ENCODE peak calls at places on chromosomes 5 and 9, in four cellular contexts. U is H54, V is uterus, Z is esophagus muscularis mucosa. A is an unnamed sample.

GRCh38 chr9:13378171-13378570 is 98.7 kb upstream of the MPDZ start:
- DNase-seq in U (no peak), V (no peak), Z (no peak), A (no peak)

GRCh38 chr5:81247441-81247972 is 14.4 kb downstream of the CKMT2 start:
- DNase-seq in U (peak; percentile 25), V (no peak), Z (peak; percentile 55), A (no peak)

GRCh38 chr5:127757576-127757975 is 54.4 kb downstream of the CCDC192 start:
- DNase-seq in U (peak; percentile 10), V (no peak), Z (no peak), A (no peak)

GRCh38 chr5:39599721-39600431 is 175.1 kb upstream of the DAB2 start:
- DNase-seq in U (peak; percentile 18), V (no peak), Z (no peak), A (no peak)

GRCh38 chr5:36692791-36693763 is 86.7 kb downstream of the SLC1A3 start:
- DNase-seq in U (no peak), V (peak; percentile 51), Z (no peak), A (peak; percentile 76)

GRCh38 chr5:132782101-132782500 is 5.1 kb upstream of the SEPTIN8 start:
- DNase-seq in U (peak; percentile 60), V (no peak), Z (no peak), A (no peak)

GRCh38 chr9:109507421-109507838 is 9.3 kb upstream of the PTPN3 start:
- DNase-seq in U (peak; percentile 68), V (no peak), Z (no peak), A (no peak)

GRCh38 chr5:152051499-152052454 is 127.1 kb upstream of the GLRA1 start:
- DNase-seq in U (no peak), V (no peak), Z (no peak), A (no peak)

GRCh38 chr5:96243203-96243602 is 189.8 kb downstream of the PCSK1 start:
- DNase-seq in U (no peak), V (no peak), Z (no peak), A (no peak)

GRCh38 chr5:36152324-36153298 is 700 bp downstream of the SKP2 start:
- DNase-seq in U (no peak), V (no peak), Z (no peak), A (no peak)

GRCh38 chr5:93677344-93678021 is 63.9 kb downstream of the POU5F2 start:
- DNase-seq in U (peak; percentile 9), V (peak; percentile 25), Z (no peak), A (no peak)

GRCh38 chr9:29322240-29322639 is 1749.0 kb upstream of the C9orf72 start:
- DNase-seq in U (no peak), V (no peak), Z (no peak), A (no peak)

GRCh38 chr5:173774212-173774850 is 113.8 kb upstream of the CPEB4 start:
- DNase-seq in U (no peak), V (no peak), Z (no peak), A (no peak)

GRCh38 chr5:27472000-27472763 is 433.8 kb upstream of the CDH9 start:
- DNase-seq in U (no peak), V (no peak), Z (no peak), A (no peak)

GRCh38 chr5:176742246-176743105 is 67.9 kb upstream of the UNC5A start:
- DNase-seq in U (no peak), V (no peak), Z (peak; percentile 83), A (no peak)

GRCh38 chr5:167030500-167031120 is 1260.8 kb upstream of the WWC1 start:
- DNase-seq in U (no peak), V (no peak), Z (no peak), A (no peak)

GRCh38 chr5:15833365-15833764 is 333.4 kb downstream of the FBXL7 start:
- DNase-seq in U (no peak), V (no peak), Z (no peak), A (no peak)

GRCh38 chr5:135559342-135559741 is 19.4 kb downstream of the CXCL14 start:
- DNase-seq in U (peak; percentile 57), V (no peak), Z (no peak), A (no peak)

GRCh38 chr5:8683528-8683927 is 814.6 kb downstream of the MTRR start:
- DNase-seq in U (no peak), V (no peak), Z (no peak), A (no peak)

GRCh38 chr5:32720295-32720694 is 9.2 kb downstream of the NPR3 start:
- DNase-seq in U (no peak), V (no peak), Z (no peak), A (no peak)

GRCh38 chr5:87138091-87138819 is 129.4 kb upstream of the RASA1 start:
- DNase-seq in U (no peak), V (no peak), Z (no peak), A (no peak)

GRCh38 chr5:151157426-151158286 is at the start of gene ANXA6:
- DNase-seq in U (peak; percentile 92), V (peak; percentile 85), Z (peak; percentile 96), A (peak; percentile 97)

GRCh38 chr5:143605403-143606005 is 202.0 kb upstream of the NR3C1 start:
- DNase-seq in U (no peak), V (no peak), Z (peak; percentile 84), A (no peak)

GRCh38 chr9:20788526-20789421 is 104.7 kb downstream of the FOCAD start:
- DNase-seq in U (no peak), V (no peak), Z (no peak), A (no peak)

GRCh38 chr9:14344846-14345585 is 31.1 kb upstream of the NFIB start:
- DNase-seq in U (no peak), V (no peak), Z (no peak), A (no peak)

GRCh38 chr9:112819635-112820496 is 69.3 kb downstream of the SNX30 start:
- DNase-seq in U (peak; percentile 38), V (peak; percentile 60), Z (peak; percentile 75), A (no peak)

GRCh38 chr9:32525506-32525905 is 490 bp downstream of the RIGI start:
- DNase-seq in U (no peak), V (no peak), Z (no peak), A (no peak)

GRCh38 chr5:57432876-57433275 is 49.7 kb downstream of the ACTBL2 start:
- DNase-seq in U (no peak), V (no peak), Z (peak; percentile 7), A (no peak)

GRCh38 chr5:132206782-132207181 is 20.9 kb downstream of the P4HA2 start:
- DNase-seq in U (no peak), V (no peak), Z (no peak), A (no peak)

GRCh38 chr5:62550103-62550502 is 28.5 kb upstream of the LRRC70 start:
- DNase-seq in U (no peak), V (no peak), Z (no peak), A (no peak)

GRCh38 chr9:108356806-108357205 is 499.0 kb downstream of the ACTL7B start:
- DNase-seq in U (no peak), V (no peak), Z (no peak), A (no peak)

GRCh38 chr5:138654281-138654867 is 79.2 kb upstream of the HSPA9 start:
- DNase-seq in U (peak; percentile 44), V (no peak), Z (no peak), A (no peak)

GRCh38 chr9:105694320-105694847 is at the start of gene TMEM38B:
- DNase-seq in U (peak; percentile 97), V (peak; percentile 81), Z (no peak), A (peak; percentile 66)

GRCh38 chr5:149759986-149760699 is 30.0 kb downstream of the PPARGC1B start:
- DNase-seq in U (no peak), V (no peak), Z (no peak), A (no peak)

GRCh38 chr5:116992681-116993080 is 418.1 kb upstream of the SEMA6A start:
- DNase-seq in U (no peak), V (no peak), Z (no peak), A (no peak)

GRCh38 chr5:157858527-157859226 is at the start of gene CLINT1:
- DNase-seq in U (peak; percentile 92), V (peak; percentile 91), Z (peak; percentile 98), A (peak; percentile 98)
- TF ChIP-seq POLR2A in U (peak; percentile 88), V (peak; percentile 44), Z (peak; percentile 60), A (no peak)

DNA sequence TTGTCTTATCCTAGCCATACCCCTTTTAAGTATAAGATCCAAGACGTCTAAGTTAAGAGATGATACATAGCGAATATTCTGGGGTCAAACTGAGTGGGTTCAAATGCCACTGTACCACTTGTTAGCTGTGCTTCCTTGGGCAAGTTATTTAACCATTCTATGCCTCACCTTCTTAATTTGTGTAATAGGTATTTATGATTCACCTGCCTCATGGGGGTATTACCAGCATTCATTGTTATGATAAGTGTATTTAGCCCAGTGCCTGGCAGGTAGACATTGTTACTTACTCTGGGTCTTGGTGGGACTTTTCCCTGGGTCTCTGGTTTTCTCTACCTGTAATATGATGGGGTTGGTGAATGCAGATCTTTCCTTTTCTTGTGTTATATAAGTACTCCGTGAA is 3.8 kb downstream of the LARP1 start:
- DNase-seq in U (no peak), V (no peak), Z (no peak), A (no peak)
- TF ChIP-seq POLR2A in U (no peak), V (no peak), Z (no peak), A (no peak)

GRCh38 chr5:119250946-119251901 is 104.6 kb upstream of the TNFAIP8 start:
- DNase-seq in U (no peak), V (no peak), Z (no peak), A (no peak)
- TF ChIP-seq POLR2A in U (no peak), V (no peak), Z (no peak), A (no peak)

GRCh38 chr9:137241490-137242328 is 622 bp downstream of the TUBB4B start:
- DNase-seq in U (no peak), V (peak; percentile 70), Z (no peak), A (peak; percentile 95)

GRCh38 chr9:137240321-137240840 is 706 bp upstream of the TUBB4B start:
- DNase-seq in U (peak; percentile 92), V (peak; percentile 83), Z (peak; percentile 93), A (peak; percentile 96)

GRCh38 chr9:137242329-137243204 is 1.5 kb downstream of the TUBB4B start:
- DNase-seq in U (no peak), V (no peak), Z (no peak), A (no peak)

GRCh38 chr9:137243626-137244485 is 2.8 kb downstream of the TUBB4B start:
- DNase-seq in U (peak; percentile 82), V (no peak), Z (no peak), A (no peak)

GRCh38 chr9:137240841-137241489 is at the start of gene TUBB4B:
- DNase-seq in U (peak; percentile 100), V (peak; percentile 99), Z (peak; percentile 100), A (peak; percentile 99)
- TF ChIP-seq POLR2A in U (peak; percentile 100), V (peak; percentile 93), Z (peak; percentile 100), A (peak; percentile 99)